ENCODE peak calls at places on chromosomes 2 and 18, in seven cellular contexts. M is body of pancreas, U is right lobe of liver, V is left ventricle myocardium inferior, I is HL-60, N is osteoblast, X is PC-9. D is an unnamed sample.

GRCh38 chr2:169776483-169776802 is 22.2 kb upstream of the SSB start:
- DNase-seq in M (no peak), U (no peak), V (no peak), I (no peak), N (no peak), X (no peak), D (no peak)

GRCh38 chr18:45069542-45069941 is 388.9 kb downstream of the SETBP1 start:
- DNase-seq in M (no peak), U (no peak), V (no peak), I (no peak), N (no peak), X (no peak), D (no peak)

GRCh38 chr2:205685314-205686230 is 3.3 kb downstream of the NRP2 start:
- DNase-seq in M (peak), U (no peak), V (no peak), I (no peak), N (peak), X (peak), D (no peak)

GRCh38 chr2:221104391-221104811 is 467.7 kb downstream of the EPHA4 start:
- DNase-seq in M (peak), U (peak), V (peak), I (no peak), N (peak), X (no peak), D (peak)

GRCh38 chr2:172768406-172768805 is 32.8 kb downstream of the RAPGEF4 start:
- DNase-seq in M (no peak), U (no peak), V (no peak), I (no peak), N (no peak), X (no peak), D (no peak)

GRCh38 chr2:119431155-119431975 is at the start of gene TMEM37:
- DNase-seq in M (peak), U (peak), V (peak), I (no peak), N (peak), X (peak), D (peak)

GRCh38 chr2:133579295-133579694 is 11.0 kb upstream of the NCKAP5 start:
- DNase-seq in M (peak), U (peak), V (peak), I (no peak), N (peak), X (no peak), D (peak)

GRCh38 chr2:98013407-98014042 is 17.8 kb upstream of the TMEM131 start:
- DNase-seq in M (no peak), U (no peak), V (no peak), I (no peak), N (peak), X (no peak), D (no peak)

GRCh38 chr18:34817636-34818035 is 107.5 kb downstream of the DTNA start:
- DNase-seq in M (no peak), U (no peak), V (no peak), I (no peak), N (no peak), X (no peak), D (no peak)

GRCh38 chr18:79687806-79688205 is 8.2 kb downstream of the CTDP1 start:
- DNase-seq in M (peak), U (no peak), V (no peak), I (peak), N (peak), X (no peak), D (no peak)

GRCh38 chr2:133434962-133435668 is 133.1 kb downstream of the NCKAP5 start:
- DNase-seq in M (peak), U (no peak), V (peak), I (no peak), N (peak), X (no peak), D (peak)

GRCh38 chr2:60549250-60550150 is 4.0 kb downstream of the BCL11A start:
- DNase-seq in M (peak), U (no peak), V (peak), I (peak), N (no peak), X (no peak), D (no peak)

GRCh38 chr2:58921676-58922075 is 680.6 kb upstream of the FANCL start:
- DNase-seq in M (no peak), U (no peak), V (no peak), I (no peak), N (no peak), X (no peak), D (no peak)

GRCh38 chr2:236941551-236941950 is 144.1 kb upstream of the COPS8 start:
- DNase-seq in M (no peak), U (no peak), V (no peak), I (no peak), N (no peak), X (no peak), D (no peak)

GRCh38 chr18:55487997-55488396 is 100.0 kb downstream of the TCF4 start:
- DNase-seq in M (no peak), U (no peak), V (no peak), I (no peak), N (no peak), X (no peak), D (no peak)

GRCh38 chr2:134619250-134619649 is 99.5 kb downstream of the TMEM163 start:
- DNase-seq in M (no peak), U (no peak), V (no peak), I (no peak), N (no peak), X (no peak), D (no peak)

GRCh38 chr2:235180642-235181041 is 228.8 kb downstream of the SH3BP4 start:
- DNase-seq in M (no peak), U (no peak), V (no peak), I (no peak), N (no peak), X (no peak), D (no peak)

GRCh38 chr2:224325941-224326340 is 76.0 kb downstream of the FAM124B start:
- DNase-seq in M (no peak), U (no peak), V (no peak), I (no peak), N (no peak), X (no peak), D (no peak)

GRCh38 chr2:219452361-219453317 is 18.0 kb downstream of the SPEG start:
- DNase-seq in M (peak), U (peak), V (no peak), I (no peak), N (peak), X (peak), D (peak)

GRCh38 chr2:130776550-130776949 is 21.2 kb downstream of the AMER3 start:
- DNase-seq in M (peak), U (no peak), V (no peak), I (no peak), N (no peak), X (no peak), D (no peak)

GRCh38 chr2:26840937-26841610 is 6.9 kb upstream of the DPYSL5 start:
- DNase-seq in M (no peak), U (no peak), V (no peak), I (peak), N (peak), X (no peak), D (no peak)

GRCh38 chr18:2948038-2948437 is 64.9 kb downstream of the LPIN2 start:
- DNase-seq in M (peak), U (no peak), V (no peak), I (no peak), N (no peak), X (no peak), D (no peak)

GRCh38 chr2:122203523-122203922 is 448.1 kb downstream of the TSN start:
- DNase-seq in M (no peak), U (no peak), V (no peak), I (no peak), N (no peak), X (no peak), D (no peak)

GRCh38 chr2:71545572-71546274 is 92.4 kb downstream of the DYSF start:
- DNase-seq in M (peak), U (no peak), V (peak), I (peak), N (peak), X (peak), D (peak)

GRCh38 chr2:132417430-132418035 is 928 bp downstream of the GPR39 start:
- DNase-seq in M (peak), U (peak), V (no peak), I (no peak), N (no peak), X (peak), D (no peak)

GRCh38 chr2:132416080-132416911 is at the start of gene GPR39:
- DNase-seq in M (peak), U (peak), V (peak), I (no peak), N (peak), X (peak), D (peak)

GRCh38 chr2:132420776-132421175 is 4.2 kb downstream of the GPR39 start:
- DNase-seq in M (no peak), U (no peak), V (no peak), I (no peak), N (no peak), X (no peak), D (no peak)

GRCh38 chr2:132415256-132416079 is 1.1 kb upstream of the GPR39 start:
- DNase-seq in M (no peak), U (no peak), V (no peak), I (no peak), N (no peak), X (peak), D (no peak)

DNA sequence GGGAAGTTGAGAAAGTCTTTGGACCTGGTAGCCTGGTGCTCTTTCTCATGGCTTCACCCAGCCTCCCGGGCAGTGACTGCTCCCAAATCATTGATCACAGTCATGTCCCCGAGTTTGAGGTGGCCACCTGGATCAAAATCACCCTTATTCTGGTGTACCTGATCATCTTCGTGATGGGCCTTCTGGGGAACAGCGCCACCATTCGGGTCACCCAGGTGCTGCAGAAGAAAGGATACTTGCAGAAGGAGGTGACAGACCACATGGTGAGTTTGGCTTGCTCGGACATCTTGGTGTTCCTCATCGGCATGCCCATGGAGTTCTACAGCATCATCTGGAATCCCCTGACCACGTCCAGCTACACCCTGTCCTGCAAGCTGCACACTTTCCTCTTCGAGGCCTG is 391 bp downstream of the GPR39 start:
- DNase-seq in M (peak), U (no peak), V (no peak), I (no peak), N (no peak), X (peak), D (no peak)
- H3K4me3 ChIP-seq in M (no peak), U (peak), V (peak), I (no peak), N (peak), X (peak), D (no peak)

GRCh38 chr2:114091010-114091409 is 201.1 kb downstream of the ACTR3 start:
- DNase-seq in M (no peak), U (no peak), V (no peak), I (no peak), N (no peak), X (no peak), D (no peak)
- TF ChIP-seq CTCF in M (no peak), U (no peak), V (no peak), I (no peak), N (no peak), X (no peak), D (no peak)

GRCh38 chr2:38265461-38265860 is 111.6 kb downstream of the ATL2 start:
- DNase-seq in M (no peak), U (no peak), V (no peak), I (no peak), N (no peak), X (no peak), D (no peak)
- H3K27ac ChIP-seq in M (no peak), U (no peak), V (no peak), I (peak), N (no peak), X (no peak), D (peak)

GRCh38 chr2:239312081-239312501 is 88.7 kb downstream of the HDAC4 start:
- DNase-seq in M (no peak), U (no peak), V (peak), I (no peak), N (no peak), X (no peak), D (no peak)

GRCh38 chr2:239313251-239313650 is 87.6 kb downstream of the HDAC4 start:
- DNase-seq in M (no peak), U (no peak), V (peak), I (no peak), N (no peak), X (no peak), D (peak)

GRCh38 chr2:239313776-239314175 is 87.0 kb downstream of the HDAC4 start:
- DNase-seq in M (no peak), U (no peak), V (peak), I (no peak), N (no peak), X (no peak), D (no peak)

GRCh38 chr2:239311132-239312040 is 89.4 kb downstream of the HDAC4 start:
- DNase-seq in M (peak), U (peak), V (peak), I (no peak), N (peak), X (no peak), D (no peak)

GRCh38 chr2:239312741-239313246 is 88.0 kb downstream of the HDAC4 start:
- DNase-seq in M (no peak), U (no peak), V (peak), I (no peak), N (no peak), X (no peak), D (no peak)
- H3K4me3 ChIP-seq in M (no peak), U (no peak), V (peak), I (no peak), N (no peak), X (no peak), D (no peak)

GRCh38 chr2:109457811-109458210 is 156.0 kb downstream of the SEPTIN10 start:
- DNase-seq in M (no peak), U (no peak), V (no peak), I (no peak), N (no peak), X (no peak), D (no peak)
- TF ChIP-seq CTCF in M (no peak), U (no peak), V (no peak), I (no peak), N (no peak), X (no peak), D (no peak)

GRCh38 chr2:164701565-164701964 is 80.3 kb upstream of the GRB14 start:
- DNase-seq in M (no peak), U (no peak), V (no peak), I (no peak), N (no peak), X (no peak), D (no peak)
- H3K27ac ChIP-seq in M (no peak), U (no peak), V (no peak), I (no peak), N (no peak), X (no peak), D (no peak)

GRCh38 chr18:56575819-56576663 is 62.4 kb downstream of the TXNL1 start:
- DNase-seq in M (no peak), U (no peak), V (no peak), I (peak), N (peak), X (no peak), D (peak)
- H3K4me3 ChIP-seq in M (no peak), U (no peak), V (no peak), I (no peak), N (no peak), X (no peak), D (no peak)

GRCh38 chr2:150485114-150485870 is 2.2 kb downstream of the RND3 start:
- DNase-seq in M (peak), U (peak), V (peak), I (no peak), N (peak), X (peak), D (peak)
- TF ChIP-seq CTCF in M (no peak), U (no peak), V (peak), I (no peak), N (peak), X (no peak), D (peak)

DNA sequence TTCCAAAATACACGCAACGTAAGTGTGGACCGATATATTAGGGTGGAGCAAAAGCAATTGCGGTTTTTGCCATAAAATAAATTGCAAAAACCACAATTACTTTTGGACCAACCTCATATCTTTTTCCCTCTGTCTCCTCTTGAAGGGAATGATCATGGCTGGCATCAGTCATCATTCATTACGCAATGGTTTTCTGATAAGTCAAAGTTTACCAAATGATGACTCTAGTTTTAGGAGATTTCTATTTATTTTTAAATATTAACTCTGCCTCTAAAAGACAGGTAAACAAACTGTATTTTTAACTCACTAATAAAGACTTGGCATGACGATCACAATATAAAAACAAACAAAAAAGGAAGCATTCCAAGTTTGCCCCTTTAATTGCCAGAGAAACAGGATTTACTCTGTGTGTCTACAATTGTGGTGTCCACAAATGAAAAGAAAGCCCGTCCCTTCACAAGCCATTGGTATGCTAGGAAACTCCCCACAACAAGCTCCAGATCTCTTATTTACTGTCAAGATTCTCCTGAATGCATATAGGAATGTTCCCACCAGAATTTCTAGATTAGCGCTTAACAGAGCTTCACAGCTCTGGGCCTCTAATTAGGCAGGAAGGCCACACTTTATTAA is 61.3 kb downstream of the IRS1 start:
- DNase-seq in M (no peak), U (no peak), V (no peak), I (no peak), N (no peak), X (no peak), D (no peak)
- H3K27ac ChIP-seq in M (no peak), U (peak), V (peak), I (no peak), N (no peak), X (no peak), D (peak)

GRCh38 chr2:74440378-74441110 is 1.2 kb downstream of the RTKN start:
- DNase-seq in M (peak), U (peak), V (peak), I (no peak), N (peak), X (peak), D (peak)

GRCh38 chr2:74441690-74442482 is at the start of gene RTKN:
- DNase-seq in M (peak), U (peak), V (peak), I (no peak), N (peak), X (peak), D (peak)

GRCh38 chr2:74440005-74440377 is 1.7 kb downstream of the RTKN start:
- DNase-seq in M (peak), U (peak), V (peak), I (no peak), N (peak), X (no peak), D (peak)

GRCh38 chr2:74439373-74440004 is 2.2 kb downstream of the RTKN start:
- DNase-seq in M (no peak), U (no peak), V (no peak), I (no peak), N (no peak), X (no peak), D (no peak)

GRCh38 chr2:74441111-74441689 is 537 bp downstream of the RTKN start:
- DNase-seq in M (no peak), U (no peak), V (no peak), I (no peak), N (peak), X (no peak), D (peak)
- H3K4me3 ChIP-seq in M (peak), U (peak), V (peak), I (no peak), N (peak), X (peak), D (peak)